ENCODE peak calls at places on chromosomes 5 and 9, in eight cellular contexts. B is H1, E is mesendoderm, N is K562, T is astrocyte, A is GM23248, D is PC-3, C is H9. J is an unnamed sample.
A peak's percentile ranks its signal among the peaks of the same experiment; 100 is the strongest.

GRCh38 chr5:124839371-124839998 is 93.0 kb upstream of the ZNF608 start:
- DNase-seq in E (no peak), D (no peak), N (no peak), T (peak; percentile 31), A (no peak), C (no peak), B (no peak), J (peak; percentile 19)

GRCh38 chr9:34127035-34127948 is 794 bp upstream of the DCAF12 start:
- DNase-seq in C (no peak), B (no peak), T (no peak), D (no peak), E (no peak), A (no peak), N (peak; percentile 50), J (no peak)

GRCh38 chr9:105295151-105295550 is 50.7 kb downstream of the SLC44A1 start:
- DNase-seq in T (no peak), N (no peak), B (no peak), E (no peak), D (no peak), A (no peak), C (no peak), J (no peak)

GRCh38 chr5:135457424-135458071 is 5.4 kb upstream of the TIFAB start:
- DNase-seq in E (peak; percentile 82), C (peak; percentile 83), T (peak; percentile 20), N (peak; percentile 89), B (peak; percentile 90), A (peak; percentile 74), D (peak; percentile 69), J (peak; percentile 54)

GRCh38 chr9:91426123-91426745 is 2.6 kb upstream of the NFIL3 start:
- DNase-seq in E (peak; percentile 52), C (no peak), A (peak; percentile 67), N (peak; percentile 41), D (peak; percentile 62), T (no peak), B (no peak), J (peak; percentile 48)

GRCh38 chr5:174744896-174745295 is 20.5 kb downstream of the MSX2 start:
- DNase-seq in N (no peak), C (no peak), D (no peak), B (no peak), A (peak; percentile 27), T (peak; percentile 18), E (no peak), J (no peak)

GRCh38 chr9:87479801-87480201 is 17.9 kb upstream of the DAPK1 start:
- DNase-seq in T (peak; percentile 80), E (no peak), N (peak; percentile 42), C (no peak), D (no peak), A (no peak), B (no peak), J (peak; percentile 7)

GRCh38 chr9:85401998-85402397 is 339.8 kb downstream of the AGTPBP1 start:
- DNase-seq in E (peak; percentile 55), N (no peak), C (no peak), T (peak; percentile 54), B (no peak), D (peak; percentile 38), A (no peak), J (peak; percentile 33)

GRCh38 chr5:120326651-120327050 is 137.4 kb upstream of the PRR16 start:
- DNase-seq in B (no peak), N (no peak), A (no peak), C (no peak), E (no peak), T (no peak), D (no peak), J (no peak)

GRCh38 chr5:17252543-17252942 is 35.1 kb downstream of the BASP1 start:
- DNase-seq in B (no peak), D (peak; percentile 94), T (peak; percentile 57), A (peak; percentile 37), N (no peak), C (no peak), E (no peak), J (peak; percentile 60)

GRCh38 chr5:36398137-36398536 is 96.4 kb upstream of the RANBP3L start:
- DNase-seq in C (no peak), E (peak; percentile 72), A (peak; percentile 56), D (peak; percentile 49), B (no peak), T (peak; percentile 60), N (no peak), J (peak; percentile 19)

GRCh38 chr5:156121234-156121633 is 205.7 kb upstream of the SGCD start:
- DNase-seq in B (no peak), E (no peak), T (peak; percentile 82), A (peak; percentile 46), C (no peak), D (no peak), N (no peak), J (no peak)

GRCh38 chr5:166330061-166330460 is 1961.4 kb upstream of the WWC1 start:
- DNase-seq in A (no peak), N (no peak), T (no peak), B (no peak), C (no peak), D (no peak), E (no peak), J (no peak)

GRCh38 chr5:157143127-157143959 is 678 bp upstream of the MED7 start:
- DNase-seq in B (no peak), E (no peak), C (no peak), D (no peak), T (no peak), A (peak; percentile 75), N (peak; percentile 77), J (no peak)

GRCh38 chr5:88690619-88691560 is 192.1 kb downstream of the MEF2C start:
- DNase-seq in D (peak; percentile 66), E (peak; percentile 83), N (peak; percentile 77), C (peak; percentile 82), T (peak; percentile 48), A (peak; percentile 84), B (peak; percentile 85), J (peak; percentile 32)

GRCh38 chr5:95723632-95724369 is 7.3 kb upstream of the RHOBTB3 start:
- DNase-seq in E (peak; percentile 95), T (peak; percentile 71), N (peak; percentile 81), B (no peak), C (no peak), A (peak; percentile 52), D (no peak), J (no peak)

DNA sequence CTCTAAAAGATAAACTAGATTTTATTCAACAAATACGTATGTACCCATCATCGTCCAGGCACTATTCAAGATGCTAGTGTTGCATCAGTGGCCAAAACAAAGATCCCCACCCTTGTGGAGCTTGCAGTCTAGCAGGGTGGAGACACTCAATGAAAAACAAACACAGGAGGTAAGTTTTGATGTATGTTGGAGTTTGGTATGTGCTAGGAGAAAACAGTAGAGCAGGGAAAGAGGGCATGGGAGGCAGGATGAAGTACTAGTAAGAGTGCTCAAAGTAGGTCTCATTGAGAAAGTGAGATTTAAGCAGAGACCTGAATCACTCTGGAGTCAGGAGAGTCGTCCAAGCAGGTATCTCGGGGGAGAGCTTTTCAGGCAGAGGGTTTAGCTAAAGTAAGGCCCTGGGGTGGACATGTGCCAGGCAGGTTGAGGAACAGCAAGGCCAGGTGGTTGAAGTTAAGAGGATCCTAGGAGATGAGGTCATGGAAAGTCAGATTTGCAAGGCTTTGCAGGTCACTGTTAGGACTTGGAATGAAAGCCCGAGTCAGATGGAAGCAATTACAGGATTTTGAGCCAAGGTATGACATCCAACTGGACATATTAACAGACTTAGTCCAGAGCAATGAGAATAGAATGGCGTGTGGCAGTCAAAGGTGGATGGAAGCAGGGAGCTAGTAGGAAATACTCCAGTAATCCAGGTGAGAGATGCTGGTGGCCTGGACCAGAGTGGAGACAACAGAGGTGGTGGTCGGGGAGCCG is 9.2 kb downstream of the SNX18 start:
- DNase-seq in C (no peak), E (no peak), D (no peak), A (no peak), T (no peak), N (no peak), B (no peak), J (no peak)
- H3K4me1 ChIP-seq in C (no peaks in the 10 kb centered on the region), E (peaks cover 13% of the 10 kb centered on the region), D (peaks cover 39% of the 10 kb centered on the region), A (peaks cover 42% of the 10 kb centered on the region), T (peaks cover 37% of the 10 kb centered on the region), N (peaks cover 3% of the 10 kb centered on the region), B (no peaks in the 10 kb centered on the region), J (peaks cover 16% of the 10 kb centered on the region)

GRCh38 chr5:651296-652022 is 39.3 kb downstream of the CEP72 start:
- DNase-seq in T (no peak), B (peak; percentile 16), D (no peak), C (no peak), A (no peak), E (no peak), N (no peak), J (no peak)

GRCh38 chr5:652023-652515 is 39.9 kb downstream of the CEP72 start:
- DNase-seq in N (no peak), T (no peak), A (no peak), B (peak; percentile 33), C (no peak), E (no peak), D (no peak), J (no peak)

GRCh38 chr5:652773-653350 is 40.3 kb downstream of the TPPP start:
- DNase-seq in D (no peak), A (no peak), E (no peak), B (peak; percentile 35), N (no peak), C (no peak), T (no peak), J (no peak)

GRCh38 chr5:655406-655805 is 37.7 kb downstream of the TPPP start:
- DNase-seq in T (no peak), E (no peak), B (no peak), A (no peak), C (no peak), N (no peak), D (no peak), J (no peak)

GRCh38 chr5:654071-654778 is 38.9 kb downstream of the TPPP start:
- DNase-seq in E (no peak), C (no peak), B (no peak), T (no peak), A (no peak), D (no peak), N (no peak), J (no peak)
- H3K9ac ChIP-seq in E (no peak overlapping the region), C (no peak overlapping the region), B (no peak overlapping the region), T (no peak overlapping the region), A (no peak overlapping the region), D (no peak overlapping the region), N (no peak overlapping the region), J (no peak overlapping the region)

DNA sequence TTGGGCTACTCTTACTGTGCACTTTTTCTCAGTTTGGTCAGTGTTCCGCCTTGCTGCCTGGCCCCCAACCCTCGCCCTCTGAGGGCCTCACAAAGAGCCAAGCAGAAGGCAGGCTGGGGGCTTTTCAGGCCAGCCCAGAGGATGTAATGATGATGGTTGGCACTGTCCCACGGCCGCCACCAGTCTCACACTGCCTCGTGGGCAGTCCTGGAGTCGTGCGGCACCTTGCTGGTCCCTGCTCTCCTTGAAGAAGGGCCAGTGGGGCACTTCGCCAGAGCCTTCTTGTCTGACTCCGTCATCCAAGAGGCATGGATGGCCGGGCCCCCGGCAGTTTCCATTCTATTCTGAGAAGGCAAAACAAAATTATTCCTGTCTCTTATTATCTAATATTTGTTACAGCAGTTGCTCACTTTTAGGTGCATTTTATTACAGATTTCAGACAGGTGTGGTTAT is 21.0 kb downstream of the TENT4A start:
- DNase-seq in D (no peak), C (no peak), A (peak; percentile 66), T (peak; percentile 47), B (no peak), N (no peak), E (no peak), J (no peak)
- H3K79me2 ChIP-seq in D (peaks cover 100% of the 10 kb centered on the region), C (peaks cover 16% of the 10 kb centered on the region), A (peaks cover 94% of the 10 kb centered on the region), T (peaks cover 92% of the 10 kb centered on the region), B (no peaks in the 10 kb centered on the region), N (peaks cover 80% of the 10 kb centered on the region), E (peaks cover 58% of the 10 kb centered on the region), J (peaks cover 97% of the 10 kb centered on the region)

GRCh38 chr5:112921031-112921832 is 795 bp downstream of the REEP5 start:
- DNase-seq in C (peak; percentile 72), T (peak; percentile 53), B (peak; percentile 80), N (peak; percentile 77), D (peak; percentile 63), A (peak; percentile 85), E (peak; percentile 82), J (peak; percentile 66)
- H3K4me1 ChIP-seq in C (no peaks in the 10 kb centered on the region), T (peaks cover 12% of the 10 kb centered on the region), B (no peaks in the 10 kb centered on the region), N (peaks cover 20% of the 10 kb centered on the region), D (peaks cover 13% of the 10 kb centered on the region), A (peaks cover 19% of the 10 kb centered on the region), E (no peaks in the 10 kb centered on the region), J (peaks cover 14% of the 10 kb centered on the region)